ENCODE peak calls at places on chromosomes 3 and 15, in five cellular contexts. One of them, this sample, is unnamed.

GRCh38 chr15:80559320-80559693 is 135.8 kb upstream of the ABHD17C start:
- DNase-seq in activated T-helper 1 cell treated with anti-CD3 and anti-CD28 coated beads, Interleukin-2, amount 50 U/mL, for 16 hours: no peak
- DNase-seq in ELR: no peak
- DNase-seq in T-helper 2 cell: no peak
- DNase-seq in psoas muscle: no peak
- DNase-seq in this sample: peak; percentile 84

GRCh38 chr3:144358191-144358590 is 386.6 kb downstream of the DIPK2A start:
- DNase-seq in activated T-helper 1 cell treated with anti-CD3 and anti-CD28 coated beads, Interleukin-2, amount 50 U/mL, for 16 hours: no peak
- DNase-seq in ELR: no peak
- DNase-seq in psoas muscle: no peak
- DNase-seq in T-helper 2 cell: no peak
- DNase-seq in this sample: no peak

GRCh38 chr15:35320911-35321310 is 225.1 kb downstream of the DPH6 start:
- DNase-seq in ELR: no peak
- DNase-seq in activated T-helper 1 cell treated with anti-CD3 and anti-CD28 coated beads, Interleukin-2, amount 50 U/mL, for 16 hours: no peak
- DNase-seq in psoas muscle: no peak
- DNase-seq in T-helper 2 cell: no peak
- DNase-seq in this sample: no peak

GRCh38 chr3:108150200-108150599 is 59.4 kb upstream of the CD47 start:
- DNase-seq in ELR: no peak
- DNase-seq in activated T-helper 1 cell treated with anti-CD3 and anti-CD28 coated beads, Interleukin-2, amount 50 U/mL, for 16 hours: no peak
- DNase-seq in T-helper 2 cell: no peak
- DNase-seq in psoas muscle: no peak
- DNase-seq in this sample: no peak

GRCh38 chr3:182592747-182593146 is 200.6 kb upstream of the ATP11B start:
- DNase-seq in ELR: no peak
- DNase-seq in activated T-helper 1 cell treated with anti-CD3 and anti-CD28 coated beads, Interleukin-2, amount 50 U/mL, for 16 hours: no peak
- DNase-seq in T-helper 2 cell: no peak
- DNase-seq in psoas muscle: no peak
- DNase-seq in this sample: no peak

GRCh38 chr3:74617786-74618185 is 3.3 kb upstream of the CNTN3 start:
- DNase-seq in psoas muscle: no peak
- DNase-seq in T-helper 2 cell: no peak
- DNase-seq in activated T-helper 1 cell treated with anti-CD3 and anti-CD28 coated beads, Interleukin-2, amount 50 U/mL, for 16 hours: no peak
- DNase-seq in ELR: no peak
- DNase-seq in this sample: no peak

GRCh38 chr3:138456961-138457862 is 22.8 kb downstream of the ESYT3 start:
- DNase-seq in psoas muscle: no peak
- DNase-seq in activated T-helper 1 cell treated with anti-CD3 and anti-CD28 coated beads, Interleukin-2, amount 50 U/mL, for 16 hours: no peak
- DNase-seq in T-helper 2 cell: no peak
- DNase-seq in ELR: no peak
- DNase-seq in this sample: no peak

GRCh38 chr15:62653122-62653521 is 389.4 kb upstream of the TPM1 start:
- DNase-seq in ELR: no peak
- DNase-seq in psoas muscle: no peak
- DNase-seq in T-helper 2 cell: no peak
- DNase-seq in activated T-helper 1 cell treated with anti-CD3 and anti-CD28 coated beads, Interleukin-2, amount 50 U/mL, for 16 hours: no peak
- DNase-seq in this sample: no peak

GRCh38 chr3:124172297-124172696 is 180.4 kb upstream of the ROPN1 start:
- DNase-seq in ELR: no peak
- DNase-seq in activated T-helper 1 cell treated with anti-CD3 and anti-CD28 coated beads, Interleukin-2, amount 50 U/mL, for 16 hours: no peak
- DNase-seq in psoas muscle: no peak
- DNase-seq in T-helper 2 cell: no peak
- DNase-seq in this sample: no peak

GRCh38 chr3:54877675-54878544 is 49.9 kb downstream of the LRTM1 start:
- DNase-seq in activated T-helper 1 cell treated with anti-CD3 and anti-CD28 coated beads, Interleukin-2, amount 50 U/mL, for 16 hours: no peak
- DNase-seq in T-helper 2 cell: no peak
- DNase-seq in ELR: no peak
- DNase-seq in psoas muscle: no peak
- DNase-seq in this sample: no peak

GRCh38 chr3:30689202-30689641 is 82.8 kb downstream of the TGFBR2 start:
- DNase-seq in T-helper 2 cell: no peak
- DNase-seq in psoas muscle: no peak
- DNase-seq in ELR: peak; percentile 79
- DNase-seq in activated T-helper 1 cell treated with anti-CD3 and anti-CD28 coated beads, Interleukin-2, amount 50 U/mL, for 16 hours: no peak
- DNase-seq in this sample: no peak

This sample was measured in left lung.